ENCODE peak calls at places on chromosomes 6 and 20, in six cellular contexts. X, Z, V, W, M and S are unnamed samples. For H3K4me1, H3K9me3 and H3K27me3, the result is how much of the 10 kb centered on the place peaks cover.

GRCh38 chr6:159919011-159919511 is 28.3 kb downstream of the MAS1 start:
- DNase-seq in X (no peak), Z (no peak), V (no peak), W (peak), M (no peak), S (no peak)

GRCh38 chr20:1037039-1037438 is 34.9 kb upstream of the RSPO4 start:
- DNase-seq in X (no peak), Z (no peak), V (no peak), W (no peak), M (no peak), S (no peak)

GRCh38 chr20:17928633-17929311 is 39.8 kb downstream of the SNX5 start:
- DNase-seq in X (no peak), Z (no peak), V (no peak), W (no peak), M (no peak), S (no peak)

GRCh38 chr20:23362392-23363256 is 642 bp downstream of the GZF1 start:
- DNase-seq in X (no peak), Z (no peak), V (peak), W (peak), M (peak), S (no peak)

GRCh38 chr6:143595256-143596036 is 82.3 kb upstream of the PHACTR2 start:
- DNase-seq in X (no peak), Z (no peak), V (no peak), W (no peak), M (no peak), S (no peak)

GRCh38 chr20:22404609-22405170 is 179.7 kb downstream of the FOXA2 start:
- DNase-seq in X (no peak), Z (no peak), V (no peak), W (peak), M (no peak), S (no peak)

GRCh38 chr20:13017235-13017634 is 8.5 kb downstream of the SPTLC3 start:
- DNase-seq in X (no peak), Z (no peak), V (no peak), W (peak), M (no peak), S (no peak)

GRCh38 chr6:29019629-29020028 is 14.5 kb upstream of the ZNF311 start:
- DNase-seq in X (no peak), Z (no peak), V (no peak), W (no peak), M (no peak), S (no peak)

GRCh38 chr6:138157986-138158638 is 3.6 kb upstream of the ARFGEF3 start:
- DNase-seq in X (no peak), Z (no peak), V (no peak), W (peak), M (no peak), S (no peak)

GRCh38 chr20:2750343-2751251 is 49.8 kb downstream of the CPXM1 start:
- DNase-seq in X (peak), Z (no peak), V (peak), W (peak), M (no peak), S (no peak)

GRCh38 chr20:420169-420620 is 12.1 kb downstream of the RBCK1 start:
- DNase-seq in X (no peak), Z (no peak), V (no peak), W (no peak), M (peak), S (no peak)

GRCh38 chr6:52634211-52634610 is 36.7 kb upstream of the TMEM14A start:
- DNase-seq in X (no peak), Z (no peak), V (no peak), W (no peak), M (no peak), S (no peak)

GRCh38 chr20:60116128-60116909 is 158.1 kb downstream of the CDH26 start:
- DNase-seq in X (no peak), Z (peak), V (no peak), W (no peak), M (no peak), S (no peak)

GRCh38 chr20:2470051-2470431 is 548 bp downstream of the SNRPB start:
- DNase-seq in X (peak), Z (no peak), V (peak), W (peak), M (peak), S (peak)

GRCh38 chr6:117346142-117346930 is 79.4 kb downstream of the ROS1 start:
- DNase-seq in X (peak), Z (no peak), V (no peak), W (peak), M (no peak), S (peak)

GRCh38 chr6:122459240-122459639 is 12.4 kb downstream of the SERINC1 start:
- DNase-seq in X (no peak), Z (no peak), V (no peak), W (no peak), M (no peak), S (no peak)

GRCh38 chr20:2123720-2124119 is 22.1 kb downstream of the STK35 start:
- DNase-seq in X (no peak), Z (no peak), V (no peak), W (no peak), M (peak), S (no peak)

GRCh38 chr6:79719248-79719975 is 88.3 kb downstream of the SH3BGRL2 start:
- DNase-seq in X (no peak), Z (no peak), V (no peak), W (peak), M (no peak), S (no peak)

GRCh38 chr20:54680872-54681297 is 205.5 kb downstream of the DOK5 start:
- DNase-seq in X (peak), Z (peak), V (no peak), W (peak), M (no peak), S (peak)

GRCh38 chr6:85868685-85869084 is 226.0 kb upstream of the SYNCRIP start:
- DNase-seq in X (no peak), Z (no peak), V (no peak), W (no peak), M (no peak), S (no peak)

GRCh38 chr20:60349418-60349817 is 391.2 kb downstream of the CDH26 start:
- DNase-seq in X (no peak), Z (no peak), V (no peak), W (no peak), M (no peak), S (no peak)

GRCh38 chr6:154994881-154995240 is 254 bp upstream of the TIAM2 start:
- DNase-seq in X (no peak), Z (no peak), V (no peak), W (no peak), M (no peak), S (no peak)

GRCh38 chr6:30720738-30721197 is 616 bp downstream of the TUBB start:
- DNase-seq in X (no peak), Z (no peak), V (peak), W (peak), M (peak), S (peak)

GRCh38 chr6:132612449-132613116 is 11.5 kb downstream of the TAAR2 start:
- DNase-seq in X (no peak), Z (no peak), V (no peak), W (no peak), M (no peak), S (no peak)

GRCh38 chr6:161303628-161304340 is 29.9 kb upstream of the AGPAT4 start:
- DNase-seq in X (no peak), Z (no peak), V (no peak), W (peak), M (no peak), S (no peak)

GRCh38 chr20:49765846-49766541 is 46.6 kb upstream of the SLC9A8 start:
- DNase-seq in X (no peak), Z (no peak), V (no peak), W (peak), M (no peak), S (no peak)
- H3K4me1 ChIP-seq in X (under half), Z (under half), V (under half), W (under half), M (under half), S (under half)

GRCh38 chr6:139666284-139666683 is 291.8 kb upstream of the CITED2 start:
- DNase-seq in X (no peak), Z (no peak), V (no peak), W (no peak), M (no peak), S (no peak)
- H3K9me3 ChIP-seq in X (under half), Z (under half), V (under half), W (under half), M (under half), S (under half)

GRCh38 chr20:37920270-37920669 is 17.3 kb downstream of the VSTM2L start:
- DNase-seq in X (no peak), Z (no peak), V (no peak), W (no peak), M (no peak), S (no peak)
- H3K27me3 ChIP-seq in X (under half), Z (under half), V (half or more), W (under half), M (under half), S (under half)

GRCh38 chr6:89562114-89562815 is 76.3 kb downstream of the LYRM2 start:
- DNase-seq in X (no peak), Z (no peak), V (no peak), W (peak), M (no peak), S (no peak)

GRCh38 chr6:89563866-89564265 is 74.7 kb downstream of the LYRM2 start:
- DNase-seq in X (no peak), Z (no peak), V (no peak), W (no peak), M (no peak), S (no peak)

GRCh38 chr6:89566011-89566775 is 72.4 kb downstream of the LYRM2 start:
- DNase-seq in X (no peak), Z (no peak), V (no peak), W (no peak), M (no peak), S (no peak)

GRCh38 chr6:89566930-89567634 is 71.5 kb downstream of the LYRM2 start:
- DNase-seq in X (no peak), Z (no peak), V (no peak), W (no peak), M (no peak), S (peak)

DNA sequence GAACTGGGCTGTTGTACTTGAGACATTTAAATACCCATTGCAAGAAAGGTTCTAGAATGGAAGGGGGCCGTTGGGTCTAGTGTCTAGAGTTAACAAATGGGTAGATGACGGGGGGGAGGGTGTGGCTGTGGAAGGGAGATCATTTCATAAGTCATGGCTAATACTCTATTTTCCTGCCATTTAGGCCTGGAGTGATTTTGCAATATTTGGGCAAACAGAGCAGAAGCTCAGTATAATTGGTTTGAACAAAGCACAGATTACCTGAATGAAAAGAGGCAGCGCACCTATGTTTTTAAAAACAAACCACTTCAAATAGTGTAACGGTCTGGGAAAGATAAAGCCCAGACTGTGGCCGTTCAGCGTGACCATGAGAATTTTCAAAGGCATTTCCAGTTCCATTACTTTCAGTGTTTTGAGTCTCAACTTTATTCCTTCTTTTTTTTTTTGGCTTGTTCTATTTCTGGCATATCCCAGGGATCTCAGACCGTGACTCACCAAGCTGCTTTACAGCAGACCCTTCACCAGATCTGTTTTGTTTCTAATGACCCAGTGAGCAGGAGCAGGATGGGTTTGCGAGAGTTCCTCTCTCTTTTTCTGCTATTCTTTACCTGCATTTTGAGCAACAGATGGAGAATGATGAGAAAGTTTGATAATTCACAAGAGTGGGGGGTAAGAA is 73.7 kb downstream of the LYRM2 start:
- DNase-seq in X (no peak), Z (no peak), V (no peak), W (peak), M (no peak), S (no peak)
- H3K4me1 ChIP-seq in X (under half), Z (under half), V (under half), W (under half), M (under half), S (under half)